ENCODE peak calls at places on chromosomes 6 and 20, in seven cellular contexts. One of them, this sample, is unnamed.

GRCh38 chr6:152952045-152952444 is 30.8 kb downstream of the FBXO5 start:
- DNase-seq in T-cell: no peak
- DNase-seq in activated T-cell treated with anti-CD3 and anti-CD28 coated beads, Interleukin-2, amount 50 U/mL, for 72 hours: no peak
- DNase-seq in stimulated activated CD4-positive, alpha-beta T cell treated with anti-CD3 and anti-CD28 coated beads, Interleukin-1b, Interleukin-23, amount 100 ng/mL, for 24 hours: no peak
- DNase-seq in EL: peak; percentile 65
- DNase-seq in activated CD4-positive, alpha-beta T cell treated with anti-CD3 and anti-CD28 coated beads, Interleukin-2, amount 50 U/mL, for 1 hour: no peak
- DNase-seq in ascending aorta: no peak
- DNase-seq in this sample: no peak

GRCh38 chr20:1945134-1945618 is 48.7 kb downstream of the PDYN start:
- DNase-seq in activated CD4-positive, alpha-beta T cell treated with anti-CD3 and anti-CD28 coated beads, Interleukin-2, amount 50 U/mL, for 1 hour: no peak
- DNase-seq in EL: no peak
- DNase-seq in stimulated activated CD4-positive, alpha-beta T cell treated with anti-CD3 and anti-CD28 coated beads, Interleukin-1b, Interleukin-23, amount 100 ng/mL, for 24 hours: no peak
- DNase-seq in T-cell: no peak
- DNase-seq in ascending aorta: no peak
- DNase-seq in activated T-cell treated with anti-CD3 and anti-CD28 coated beads, Interleukin-2, amount 50 U/mL, for 72 hours: no peak
- DNase-seq in this sample: no peak

GRCh38 chr6:139485742-139486475 is 111.5 kb upstream of the CITED2 start:
- DNase-seq in activated T-cell treated with anti-CD3 and anti-CD28 coated beads, Interleukin-2, amount 50 U/mL, for 72 hours: no peak
- DNase-seq in ascending aorta: no peak
- DNase-seq in T-cell: no peak
- DNase-seq in EL: no peak
- DNase-seq in activated CD4-positive, alpha-beta T cell treated with anti-CD3 and anti-CD28 coated beads, Interleukin-2, amount 50 U/mL, for 1 hour: no peak
- DNase-seq in stimulated activated CD4-positive, alpha-beta T cell treated with anti-CD3 and anti-CD28 coated beads, Interleukin-1b, Interleukin-23, amount 100 ng/mL, for 24 hours: no peak
- DNase-seq in this sample: no peak

GRCh38 chr6:27168586-27169443 is 78.7 kb upstream of the PRSS16 start:
- DNase-seq in activated CD4-positive, alpha-beta T cell treated with anti-CD3 and anti-CD28 coated beads, Interleukin-2, amount 50 U/mL, for 1 hour: no peak
- DNase-seq in activated T-cell treated with anti-CD3 and anti-CD28 coated beads, Interleukin-2, amount 50 U/mL, for 72 hours: no peak
- DNase-seq in EL: peak; percentile 92
- DNase-seq in stimulated activated CD4-positive, alpha-beta T cell treated with anti-CD3 and anti-CD28 coated beads, Interleukin-1b, Interleukin-23, amount 100 ng/mL, for 24 hours: no peak
- DNase-seq in ascending aorta: no peak
- DNase-seq in T-cell: no peak
- DNase-seq in this sample: no peak

GRCh38 chr20:63023836-63024571 is 17.2 kb upstream of the BHLHE23 start:
- DNase-seq in activated T-cell treated with anti-CD3 and anti-CD28 coated beads, Interleukin-2, amount 50 U/mL, for 72 hours: no peak
- DNase-seq in stimulated activated CD4-positive, alpha-beta T cell treated with anti-CD3 and anti-CD28 coated beads, Interleukin-1b, Interleukin-23, amount 100 ng/mL, for 24 hours: no peak
- DNase-seq in T-cell: peak; percentile 3
- DNase-seq in activated CD4-positive, alpha-beta T cell treated with anti-CD3 and anti-CD28 coated beads, Interleukin-2, amount 50 U/mL, for 1 hour: no peak
- DNase-seq in ascending aorta: no peak
- DNase-seq in EL: no peak
- DNase-seq in this sample: no peak

GRCh38 chr6:106872044-106872443 is 102.5 kb downstream of the CD24 start:
- DNase-seq in activated T-cell treated with anti-CD3 and anti-CD28 coated beads, Interleukin-2, amount 50 U/mL, for 72 hours: no peak
- DNase-seq in stimulated activated CD4-positive, alpha-beta T cell treated with anti-CD3 and anti-CD28 coated beads, Interleukin-1b, Interleukin-23, amount 100 ng/mL, for 24 hours: no peak
- DNase-seq in T-cell: no peak
- DNase-seq in ascending aorta: no peak
- DNase-seq in EL: peak; percentile 51
- DNase-seq in activated CD4-positive, alpha-beta T cell treated with anti-CD3 and anti-CD28 coated beads, Interleukin-2, amount 50 U/mL, for 1 hour: no peak
- DNase-seq in this sample: no peak

GRCh38 chr6:39550191-39550590 is 175.0 kb downstream of the KIF6 start:
- DNase-seq in stimulated activated CD4-positive, alpha-beta T cell treated with anti-CD3 and anti-CD28 coated beads, Interleukin-1b, Interleukin-23, amount 100 ng/mL, for 24 hours: no peak
- DNase-seq in ascending aorta: no peak
- DNase-seq in activated T-cell treated with anti-CD3 and anti-CD28 coated beads, Interleukin-2, amount 50 U/mL, for 72 hours: no peak
- DNase-seq in EL: no peak
- DNase-seq in activated CD4-positive, alpha-beta T cell treated with anti-CD3 and anti-CD28 coated beads, Interleukin-2, amount 50 U/mL, for 1 hour: no peak
- DNase-seq in T-cell: no peak
- DNase-seq in this sample: no peak

GRCh38 chr20:5072756-5073153 is 47.0 kb downstream of the PCNA start:
- DNase-seq in activated CD4-positive, alpha-beta T cell treated with anti-CD3 and anti-CD28 coated beads, Interleukin-2, amount 50 U/mL, for 1 hour: no peak
- DNase-seq in T-cell: no peak
- DNase-seq in stimulated activated CD4-positive, alpha-beta T cell treated with anti-CD3 and anti-CD28 coated beads, Interleukin-1b, Interleukin-23, amount 100 ng/mL, for 24 hours: no peak
- DNase-seq in EL: no peak
- DNase-seq in ascending aorta: no peak
- DNase-seq in activated T-cell treated with anti-CD3 and anti-CD28 coated beads, Interleukin-2, amount 50 U/mL, for 72 hours: no peak
- DNase-seq in this sample: no peak

GRCh38 chr6:39568896-39569295 is 156.3 kb downstream of the KIF6 start:
- DNase-seq in ascending aorta: no peak
- DNase-seq in stimulated activated CD4-positive, alpha-beta T cell treated with anti-CD3 and anti-CD28 coated beads, Interleukin-1b, Interleukin-23, amount 100 ng/mL, for 24 hours: no peak
- DNase-seq in EL: peak; percentile 48
- DNase-seq in activated CD4-positive, alpha-beta T cell treated with anti-CD3 and anti-CD28 coated beads, Interleukin-2, amount 50 U/mL, for 1 hour: no peak
- DNase-seq in activated T-cell treated with anti-CD3 and anti-CD28 coated beads, Interleukin-2, amount 50 U/mL, for 72 hours: no peak
- DNase-seq in T-cell: no peak
- DNase-seq in this sample: no peak

GRCh38 chr20:2524435-2525272 is 11.7 kb upstream of the TMC2 start:
- DNase-seq in activated CD4-positive, alpha-beta T cell treated with anti-CD3 and anti-CD28 coated beads, Interleukin-2, amount 50 U/mL, for 1 hour: peak; percentile 92
- DNase-seq in T-cell: peak; percentile 81
- DNase-seq in EL: peak; percentile 78
- DNase-seq in activated T-cell treated with anti-CD3 and anti-CD28 coated beads, Interleukin-2, amount 50 U/mL, for 72 hours: peak; percentile 96
- DNase-seq in ascending aorta: peak; percentile 42
- DNase-seq in stimulated activated CD4-positive, alpha-beta T cell treated with anti-CD3 and anti-CD28 coated beads, Interleukin-1b, Interleukin-23, amount 100 ng/mL, for 24 hours: peak; percentile 90
- DNase-seq in this sample: peak; percentile 86

This sample was measured in CD8-positive, alpha-beta memory T cell.